ENCODE peak calls at places on chromosome 1, in four cellular contexts. A is DMS53, Q is A549, D is C1 segment of cervical spinal cord. K is an unnamed sample.

GRCh38 chr1:213332491-213332890 is 281.4 kb downstream of the RPS6KC1 start:
- DNase-seq in Q (no peak), A (no peak), D (no peak), K (no peak)

GRCh38 chr1:55375617-55376258 is 160.6 kb upstream of the USP24 start:
- DNase-seq in A (peak), D (peak), Q (peak), K (peak)

GRCh38 chr1:64542118-64542517 is 72.2 kb downstream of the CACHD1 start:
- DNase-seq in Q (no peak), A (no peak), D (no peak), K (no peak)

GRCh38 chr1:208142632-208143390 is 101.4 kb downstream of the PLXNA2 start:
- DNase-seq in A (no peak), Q (no peak), D (no peak), K (no peak)

GRCh38 chr1:91303165-91303564 is 101.5 kb downstream of the HFM1 start:
- DNase-seq in Q (no peak), D (no peak), A (no peak), K (no peak)

GRCh38 chr1:205344010-205344808 is 12.5 kb downstream of the KLHDC8A start:
- DNase-seq in Q (no peak), A (peak), D (no peak), K (peak)

GRCh38 chr1:60111118-60111517 is 37.5 kb upstream of the C1orf87 start:
- DNase-seq in A (no peak), D (no peak), Q (no peak), K (no peak)

GRCh38 chr1:193013005-193013404 is 46.2 kb downstream of the UCHL5 start:
- DNase-seq in Q (no peak), A (no peak), D (no peak), K (no peak)

GRCh38 chr1:231590453-231591198 is 36.0 kb upstream of the DISC1 start:
- DNase-seq in D (no peak), Q (peak), A (peak), K (peak)